ENCODE peak calls at places on chromosome 9, in eight cellular contexts. One of them, this sample, is unnamed.

GRCh38 chr9:88355166-88355565 is 33.1 kb upstream of the SPIN1 start:
- DNase-seq in iris pigment epithelial cell: peak
- DNase-seq in stimulated activated CD4-positive, alpha-beta T cell treated with anti-CD3 and anti-CD28 coated beads, Interleukin-4, amount 100 ng/mL, for 1 hour: no peak
- DNase-seq in nephron progenitor cell: no peak
- DNase-seq in EL: peak
- DNase-seq in tibial artery: peak
- DNase-seq in colonic mucosa: no peak
- DNase-seq in Right ventricle myocardium superior: no peak
- DNase-seq in this sample: no peak

GRCh38 chr9:133349965-133350624 is 2.1 kb downstream of the RPL7A start:
- DNase-seq in iris pigment epithelial cell: no peak
- DNase-seq in nephron progenitor cell: no peak
- DNase-seq in Right ventricle myocardium superior: no peak
- DNase-seq in tibial artery: no peak
- DNase-seq in stimulated activated CD4-positive, alpha-beta T cell treated with anti-CD3 and anti-CD28 coated beads, Interleukin-4, amount 100 ng/mL, for 1 hour: no peak
- DNase-seq in EL: no peak
- DNase-seq in colonic mucosa: no peak
- DNase-seq in this sample: no peak

GRCh38 chr9:120965344-120966004 is 38.9 kb upstream of the TRAF1 start:
- DNase-seq in Right ventricle myocardium superior: no peak
- DNase-seq in stimulated activated CD4-positive, alpha-beta T cell treated with anti-CD3 and anti-CD28 coated beads, Interleukin-4, amount 100 ng/mL, for 1 hour: no peak
- DNase-seq in tibial artery: peak
- DNase-seq in colonic mucosa: no peak
- DNase-seq in EL: no peak
- DNase-seq in nephron progenitor cell: no peak
- DNase-seq in iris pigment epithelial cell: no peak
- DNase-seq in this sample: peak

GRCh38 chr9:91197232-91198181 is 164.2 kb downstream of the AUH start:
- DNase-seq in iris pigment epithelial cell: peak
- DNase-seq in EL: peak
- DNase-seq in stimulated activated CD4-positive, alpha-beta T cell treated with anti-CD3 and anti-CD28 coated beads, Interleukin-4, amount 100 ng/mL, for 1 hour: no peak
- DNase-seq in colonic mucosa: peak
- DNase-seq in Right ventricle myocardium superior: peak
- DNase-seq in nephron progenitor cell: peak
- DNase-seq in tibial artery: peak
- DNase-seq in this sample: no peak

GRCh38 chr9:97985058-97985861 is 2.1 kb downstream of the ANP32B start:
- DNase-seq in Right ventricle myocardium superior: peak
- DNase-seq in EL: peak
- DNase-seq in stimulated activated CD4-positive, alpha-beta T cell treated with anti-CD3 and anti-CD28 coated beads, Interleukin-4, amount 100 ng/mL, for 1 hour: peak
- DNase-seq in tibial artery: peak
- DNase-seq in nephron progenitor cell: no peak
- DNase-seq in iris pigment epithelial cell: no peak
- DNase-seq in colonic mucosa: peak
- DNase-seq in this sample: peak

GRCh38 chr9:136605966-136606365 is 56.8 kb upstream of the EGFL7 start:
- DNase-seq in nephron progenitor cell: no peak
- DNase-seq in iris pigment epithelial cell: no peak
- DNase-seq in EL: no peak
- DNase-seq in stimulated activated CD4-positive, alpha-beta T cell treated with anti-CD3 and anti-CD28 coated beads, Interleukin-4, amount 100 ng/mL, for 1 hour: no peak
- DNase-seq in Right ventricle myocardium superior: peak
- DNase-seq in tibial artery: peak
- DNase-seq in colonic mucosa: no peak
- DNase-seq in this sample: no peak

GRCh38 chr9:104740596-104740995 is 6.9 kb upstream of the NIPSNAP3A start:
- DNase-seq in stimulated activated CD4-positive, alpha-beta T cell treated with anti-CD3 and anti-CD28 coated beads, Interleukin-4, amount 100 ng/mL, for 1 hour: no peak
- DNase-seq in tibial artery: no peak
- DNase-seq in Right ventricle myocardium superior: no peak
- DNase-seq in colonic mucosa: no peak
- DNase-seq in EL: peak
- DNase-seq in nephron progenitor cell: no peak
- DNase-seq in iris pigment epithelial cell: peak
- DNase-seq in this sample: no peak

GRCh38 chr9:64128572-64128971 is 1156.4 kb downstream of the FOXD4L5 start:
- DNase-seq in Right ventricle myocardium superior: no peak
- DNase-seq in EL: no peak
- DNase-seq in colonic mucosa: no peak
- DNase-seq in stimulated activated CD4-positive, alpha-beta T cell treated with anti-CD3 and anti-CD28 coated beads, Interleukin-4, amount 100 ng/mL, for 1 hour: no peak
- DNase-seq in tibial artery: no peak
- DNase-seq in nephron progenitor cell: no peak
- DNase-seq in iris pigment epithelial cell: no peak
- DNase-seq in this sample: no peak

GRCh38 chr9:16012621-16013020 is 459.8 kb downstream of the CCDC171 start:
- DNase-seq in colonic mucosa: no peak
- DNase-seq in iris pigment epithelial cell: peak
- DNase-seq in tibial artery: no peak
- DNase-seq in nephron progenitor cell: no peak
- DNase-seq in stimulated activated CD4-positive, alpha-beta T cell treated with anti-CD3 and anti-CD28 coated beads, Interleukin-4, amount 100 ng/mL, for 1 hour: no peak
- DNase-seq in EL: peak
- DNase-seq in Right ventricle myocardium superior: no peak
- DNase-seq in this sample: no peak

This sample was measured in DMS79.